ENCODE peak calls at places on chromosomes 3 and 15, in six cellular contexts. R, K, L, N, Y and S are unnamed samples.

GRCh38 chr3:50278106-50278867 is 600 bp upstream of the LSMEM2 start:
- DNase-seq in Y (no peak), N (no peak), K (no peak), L (no peak), R (no peak), S (no peak)

GRCh38 chr15:91782221-91782620 is 71.3 kb upstream of the SLCO3A1 start:
- DNase-seq in L (no peak), N (no peak), K (no peak), Y (no peak), R (no peak), S (no peak)

GRCh38 chr15:26891448-26891881 is 24.6 kb downstream of the GABRA5 start:
- DNase-seq in K (no peak), Y (peak), R (peak), L (peak), N (peak), S (peak)

GRCh38 chr15:80010131-80010673 is 39.2 kb upstream of the BCL2A1 start:
- DNase-seq in Y (no peak), R (no peak), N (no peak), K (no peak), L (no peak), S (peak)

GRCh38 chr15:36358094-36358961 is 221.1 kb upstream of the CDIN1 start:
- DNase-seq in K (no peak), Y (no peak), R (peak), N (no peak), L (peak), S (peak)

GRCh38 chr3:15439476-15439875 is 12.1 kb downstream of the EAF1 start:
- DNase-seq in N (no peak), Y (no peak), K (no peak), L (no peak), R (peak), S (peak)

GRCh38 chr3:100425321-100425720 is 24.0 kb downstream of the LNP1 start:
- DNase-seq in Y (no peak), L (no peak), N (no peak), K (no peak), R (no peak), S (no peak)

GRCh38 chr3:50303038-50303815 is at the start of gene HYAL1:
- DNase-seq in N (peak), R (no peak), K (peak), L (no peak), Y (peak), S (no peak)

GRCh38 chr3:194711913-194712312 is 26.2 kb downstream of the FAM43A start:
- DNase-seq in K (no peak), R (peak), N (no peak), L (peak), Y (peak), S (peak)

GRCh38 chr3:59326246-59327024 is 276.6 kb upstream of the CFAP20DC start:
- DNase-seq in L (no peak), K (no peak), N (no peak), R (no peak), Y (no peak), S (peak)

GRCh38 chr3:172106989-172107388 is 67.6 kb downstream of the FNDC3B start:
- DNase-seq in L (no peak), R (no peak), K (no peak), Y (peak), N (no peak), S (no peak)

GRCh38 chr3:105584351-105584790 is 217.7 kb downstream of the ALCAM start:
- DNase-seq in N (no peak), R (no peak), K (no peak), L (no peak), Y (no peak), S (peak)

GRCh38 chr15:73936181-73936580 is 9.9 kb downstream of the LOXL1 start:
- DNase-seq in L (no peak), R (peak), N (no peak), Y (no peak), K (no peak), S (peak)

GRCh38 chr3:47420044-47420430 is 39.2 kb downstream of the PTPN23 start:
- DNase-seq in L (no peak), N (no peak), R (no peak), Y (no peak), K (no peak), S (no peak)

GRCh38 chr3:138468451-138468850 is 34.0 kb downstream of the ESYT3 start:
- DNase-seq in Y (no peak), K (no peak), R (no peak), L (no peak), N (no peak), S (no peak)

GRCh38 chr3:64361962-64362735 is 136.9 kb upstream of the PRICKLE2 start:
- DNase-seq in L (no peak), N (no peak), Y (no peak), R (peak), K (no peak), S (peak)

GRCh38 chr3:30112904-30113484 is 493.4 kb upstream of the TGFBR2 start:
- DNase-seq in R (peak), N (no peak), L (peak), K (no peak), Y (peak), S (peak)

GRCh38 chr3:194212869-194213320 is 76.9 kb downstream of the HES1 start:
- DNase-seq in K (no peak), L (no peak), R (no peak), N (no peak), Y (peak), S (peak)

GRCh38 chr3:192409203-192409837 is 318.0 kb downstream of the FGF12 start:
- DNase-seq in N (peak), R (no peak), Y (peak), K (no peak), L (no peak), S (peak)

GRCh38 chr3:63908081-63908736 is 4.0 kb downstream of the SCAANT1 start:
- DNase-seq in N (no peak), R (peak), K (no peak), L (peak), Y (peak), S (peak)

GRCh38 chr3:64308931-64309330 is 83.7 kb upstream of the PRICKLE2 start:
- DNase-seq in Y (no peak), N (no peak), R (no peak), K (no peak), L (no peak), S (no peak)

GRCh38 chr3:125032100-125032643 is 23.6 kb downstream of the HEG1 start:
- DNase-seq in N (no peak), L (no peak), Y (no peak), K (no peak), R (no peak), S (no peak)

GRCh38 chr3:58176827-58177489 is 33.8 kb downstream of the DNASE1L3 start:
- DNase-seq in N (no peak), R (no peak), Y (no peak), L (no peak), K (no peak), S (no peak)

GRCh38 chr3:67196677-67197076 is 198.6 kb downstream of the KBTBD8 start:
- DNase-seq in Y (no peak), R (no peak), L (no peak), N (no peak), K (no peak), S (no peak)

GRCh38 chr3:188510366-188510765 is 356.4 kb downstream of the LPP start:
- DNase-seq in N (no peak), R (peak), K (no peak), L (peak), Y (no peak), S (peak)

GRCh38 chr3:148309390-148310035 is 388.2 kb upstream of the AGTR1 start:
- DNase-seq in N (no peak), Y (peak), R (peak), K (no peak), L (no peak), S (peak)

GRCh38 chr3:94101860-94102259 is 39.0 kb downstream of the NSUN3 start:
- DNase-seq in Y (no peak), N (no peak), R (peak), K (no peak), L (no peak), S (peak)

GRCh38 chr3:44890852-44891251 is 16.4 kb downstream of the TGM4 start:
- DNase-seq in L (no peak), K (no peak), N (no peak), Y (no peak), R (no peak), S (no peak)

DNA sequence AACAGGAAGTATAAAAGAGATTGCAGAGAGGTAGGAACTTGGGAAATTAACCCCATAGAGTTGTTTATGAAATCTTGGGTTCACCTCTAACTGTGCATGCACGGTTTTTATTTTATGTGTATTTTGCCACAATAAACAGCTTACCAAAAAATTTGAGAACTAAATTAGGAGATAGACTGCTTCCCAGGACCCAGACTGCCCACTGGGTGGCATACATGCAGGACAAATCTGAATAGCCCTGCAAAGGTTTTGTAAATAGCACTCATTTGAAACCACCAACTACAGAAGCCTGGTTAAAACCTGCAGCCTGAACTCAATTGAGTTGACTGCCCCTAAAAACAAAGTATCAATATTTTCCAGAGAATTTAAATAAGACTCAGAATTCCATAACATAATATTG is 96.4 kb upstream of the SLCO2A1 start:
- DNase-seq in N (no peak), K (no peak), R (no peak), L (no peak), Y (no peak), S (no peak)
- TF ChIP-seq CTCF in N (no peak), K (no peak), R (no peak), L (no peak), Y (peak), S (peak)

DNA sequence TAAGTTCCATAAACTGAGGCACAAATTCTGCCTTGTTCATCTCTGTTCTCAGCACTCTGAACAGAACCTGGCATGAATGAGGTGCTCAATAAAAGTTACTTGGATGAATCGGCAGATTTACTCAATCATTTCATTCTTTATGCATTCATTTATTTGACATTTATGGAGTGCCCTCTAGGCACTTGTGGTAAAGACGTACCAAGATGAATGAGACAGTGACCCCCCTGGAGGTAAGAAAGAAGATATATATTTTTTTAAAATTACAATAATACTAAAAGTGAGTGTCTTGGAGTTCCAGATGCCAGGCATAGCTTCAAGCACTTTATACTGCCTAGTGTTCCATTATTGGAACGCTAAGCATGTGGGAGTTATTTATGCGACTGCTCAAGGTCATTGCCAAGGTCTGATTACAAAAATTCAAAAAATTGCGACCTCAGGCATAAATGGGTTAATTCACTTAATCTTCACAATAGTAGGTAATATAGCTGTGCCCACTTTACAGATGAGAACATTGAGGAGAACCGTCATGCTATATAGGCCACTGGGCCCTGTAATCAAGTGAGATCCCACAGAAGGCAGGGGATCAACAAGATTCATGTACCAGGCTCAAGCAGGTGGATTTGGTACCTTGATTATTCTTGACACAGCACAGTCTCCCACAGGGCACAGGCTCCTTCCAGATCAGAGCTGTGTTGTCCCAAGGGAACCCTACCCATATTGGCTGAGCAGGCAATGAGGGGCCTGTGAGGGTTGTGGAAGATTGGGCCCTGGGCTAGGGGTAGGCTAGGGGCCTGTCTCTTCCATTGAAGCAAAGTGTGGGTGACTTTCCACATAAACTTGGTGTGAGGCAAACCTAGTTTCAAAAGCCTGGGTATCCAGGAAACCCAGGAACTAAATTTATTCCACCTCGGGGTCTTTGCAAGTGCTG is 10.7 kb downstream of the XIRP1 start:
- DNase-seq in L (no peak), Y (no peak), N (no peak), K (no peak), R (no peak), S (no peak)
- H3K4me3 ChIP-seq in L (no peak), Y (peak), N (peak), K (no peak), R (no peak), S (no peak)

GRCh38 chr3:158097141-158097540 is 9.1 kb downstream of the SHOX2 start:
- DNase-seq in K (no peak), Y (no peak), N (no peak), R (no peak), L (no peak), S (no peak)

GRCh38 chr3:158094917-158095301 is 11.3 kb downstream of the SHOX2 start:
- DNase-seq in L (no peak), K (no peak), R (no peak), N (no peak), Y (no peak), S (no peak)

GRCh38 chr3:158095302-158095997 is 10.8 kb downstream of the SHOX2 start:
- DNase-seq in N (no peak), L (no peak), R (no peak), K (no peak), Y (no peak), S (no peak)

GRCh38 chr3:158093526-158093925 is 12.7 kb downstream of the SHOX2 start:
- DNase-seq in L (no peak), R (no peak), K (no peak), Y (no peak), N (no peak), S (no peak)

DNA sequence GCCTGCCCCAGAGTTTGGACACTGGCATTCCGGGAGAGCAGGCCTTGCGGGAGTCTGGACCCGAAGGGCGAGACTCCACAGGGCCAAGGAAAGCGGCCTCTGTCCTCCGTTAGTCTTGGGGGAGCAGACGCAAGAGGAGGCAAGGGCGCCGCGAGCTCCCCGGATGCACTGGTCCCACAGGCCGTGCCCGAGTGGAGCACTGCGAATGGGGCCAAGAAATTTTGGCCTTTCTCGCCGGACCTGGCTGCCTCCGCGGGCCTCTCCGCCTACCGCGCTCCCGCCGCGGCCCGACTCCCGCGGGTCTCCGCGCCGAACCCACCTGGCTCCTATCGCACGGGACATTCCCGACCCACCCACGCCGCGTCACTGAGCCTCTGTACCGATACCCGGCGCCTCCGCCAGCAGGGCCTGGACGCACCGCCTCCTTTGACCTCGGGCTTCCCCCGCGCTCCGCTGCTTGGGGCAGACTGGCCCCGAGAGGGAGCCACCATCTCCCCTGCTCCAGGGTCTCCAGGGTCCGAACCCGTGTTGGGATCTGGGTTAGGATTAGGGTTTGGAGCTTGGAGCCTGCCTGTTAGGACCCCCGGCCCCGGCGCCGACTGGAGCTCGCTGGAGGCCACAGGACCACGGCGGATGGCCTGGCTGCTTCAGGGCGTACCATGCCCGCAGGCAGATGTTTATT is 11.8 kb downstream of the SHOX2 start:
- DNase-seq in Y (no peak), R (no peak), L (no peak), N (no peak), K (no peak), S (no peak)
- TF ChIP-seq CTCF in Y (no peak), R (no peak), L (no peak), N (no peak), K (no peak), S (no peak)

GRCh38 chr3:10259036-10259435 is 10.8 kb downstream of the TATDN2 start:
- DNase-seq in L (no peak), N (no peak), R (no peak), Y (no peak), K (no peak), S (no peak)

GRCh38 chr3:10259798-10260197 is 11.5 kb downstream of the TATDN2 start:
- DNase-seq in N (no peak), L (no peak), R (no peak), K (no peak), Y (no peak), S (no peak)

GRCh38 chr3:10263549-10264363 is 15.5 kb downstream of the TATDN2 start:
- DNase-seq in N (no peak), Y (peak), L (no peak), K (peak), R (peak), S (peak)

GRCh38 chr3:10260211-10260701 is 12.0 kb downstream of the TATDN2 start:
- DNase-seq in K (no peak), L (no peak), R (no peak), N (no peak), Y (no peak), S (no peak)

GRCh38 chr3:10262027-10262426 is 13.8 kb downstream of the TATDN2 start:
- DNase-seq in K (no peak), N (no peak), L (no peak), R (no peak), Y (no peak), S (no peak)
- H3K4me3 ChIP-seq in K (no peak), N (no peak), L (no peak), R (no peak), Y (no peak), S (no peak)

DNA sequence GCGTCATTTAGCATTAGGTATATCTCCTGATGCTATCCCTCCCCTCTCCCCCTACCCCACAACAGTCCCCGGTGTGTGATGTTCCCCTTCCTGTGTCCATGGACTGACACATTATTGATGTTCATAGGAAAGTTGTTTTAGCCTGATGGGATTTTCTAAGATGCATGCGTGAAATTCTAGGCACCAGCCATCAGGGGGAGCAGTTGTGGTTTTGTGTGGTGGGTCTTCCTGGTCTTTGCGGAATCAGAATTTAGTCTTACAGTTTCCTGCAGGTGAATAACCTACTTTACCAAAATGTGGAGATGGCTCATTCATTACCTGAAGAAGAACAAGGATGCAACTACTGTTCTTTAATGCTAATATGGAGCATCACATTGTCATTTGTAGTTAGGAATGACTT is 455.0 kb upstream of the THBS1 start:
- DNase-seq in N (no peak), R (peak), L (peak), K (no peak), Y (peak), S (peak)
- TF ChIP-seq CTCF in N (peak), R (peak), L (peak), K (peak), Y (peak), S (peak)

GRCh38 chr15:97875025-97875512 is 85.4 kb upstream of the ARRDC4 start:
- DNase-seq in L (no peak), N (no peak), R (no peak), Y (no peak), K (no peak), S (no peak)
- H3K4me3 ChIP-seq in L (no peak), N (peak), R (no peak), Y (no peak), K (no peak), S (peak)